ENCODE peak calls at places on chromosomes 12 and 14, in seven cellular contexts. Z, D, U, F, E, W and M are unnamed samples.

GRCh38 chr12:5192727-5193126 is 149.0 kb downstream of the KCNA5 start:
- DNase-seq in Z (no peak), D (no peak), U (no peak), F (no peak), E (no peak), W (no peak), M (no peak)

GRCh38 chr14:100778078-100778927 is 47.6 kb upstream of the MEG3 start:
- DNase-seq in Z (no peak), D (no peak), U (no peak), F (no peak), E (no peak), W (no peak), M (no peak)

GRCh38 chr12:108419949-108420348 is 80.8 kb upstream of the CMKLR1 start:
- DNase-seq in Z (no peak), D (no peak), U (peak), F (no peak), E (no peak), W (no peak), M (no peak)

GRCh38 chr12:106704081-106704480 is 70.4 kb upstream of the RIC8B start:
- DNase-seq in Z (no peak), D (no peak), U (no peak), F (no peak), E (no peak), W (no peak), M (no peak)

GRCh38 chr12:49228653-49229052 is 36.2 kb upstream of the TUBA1C start:
- DNase-seq in Z (no peak), D (no peak), U (no peak), F (no peak), E (no peak), W (no peak), M (no peak)

GRCh38 chr12:130952545-130952954 is 1.2 kb upstream of the ADGRD1 start:
- DNase-seq in Z (no peak), D (no peak), U (no peak), F (no peak), E (no peak), W (no peak), M (no peak)

GRCh38 chr14:70392676-70393075 is 24.2 kb downstream of the SYNJ2BP start:
- DNase-seq in Z (no peak), D (no peak), U (no peak), F (no peak), E (no peak), W (no peak), M (no peak)

GRCh38 chr12:123389560-123390351 is 5.8 kb downstream of the KMT5A start:
- DNase-seq in Z (no peak), D (no peak), U (peak), F (peak), E (no peak), W (no peak), M (no peak)

GRCh38 chr12:111446631-111447570 is 41.2 kb downstream of the SH2B3 start:
- DNase-seq in Z (no peak), D (no peak), U (no peak), F (no peak), E (no peak), W (peak), M (no peak)

GRCh38 chr12:54680374-54680773 is 32.2 kb upstream of the DCD start:
- DNase-seq in Z (no peak), D (no peak), U (peak), F (peak), E (peak), W (peak), M (no peak)

GRCh38 chr12:32230607-32230982 is 123.9 kb downstream of the BICD1 start:
- DNase-seq in Z (no peak), D (peak), U (no peak), F (no peak), E (no peak), W (no peak), M (no peak)

GRCh38 chr14:55553791-55554190 is 26.2 kb upstream of the KTN1 start:
- DNase-seq in Z (no peak), D (no peak), U (no peak), F (peak), E (no peak), W (no peak), M (no peak)

GRCh38 chr14:58243790-58244555 is 670 bp upstream of the PSMA3 start:
- DNase-seq in Z (peak), D (peak), U (peak), F (peak), E (no peak), W (peak), M (peak)

GRCh38 chr14:84591827-84592540 is 938.0 kb upstream of the FLRT2 start:
- DNase-seq in Z (no peak), D (peak), U (no peak), F (no peak), E (no peak), W (peak), M (no peak)

GRCh38 chr14:104146651-104147345 is 8.4 kb downstream of the KIF26A start:
- DNase-seq in Z (no peak), D (no peak), U (no peak), F (no peak), E (no peak), W (no peak), M (no peak)

GRCh38 chr12:108876550-108876949 is 3.3 kb upstream of the DAO start:
- DNase-seq in Z (no peak), D (no peak), U (no peak), F (no peak), E (no peak), W (no peak), M (no peak)

GRCh38 chr12:6957151-6957701 is 6.1 kb downstream of the PTPN6 start:
- DNase-seq in Z (no peak), D (no peak), U (no peak), F (no peak), E (no peak), W (no peak), M (no peak)

GRCh38 chr12:51008329-51008728 is 17.9 kb downstream of the SLC11A2 start:
- DNase-seq in Z (no peak), D (no peak), U (no peak), F (no peak), E (no peak), W (no peak), M (no peak)

GRCh38 chr12:49293056-49293956 is 1.6 kb upstream of the PRPH start:
- DNase-seq in Z (no peak), D (no peak), U (no peak), F (no peak), E (no peak), W (no peak), M (no peak)

GRCh38 chr14:76672123-76672522 is 89.1 kb upstream of the VASH1 start:
- DNase-seq in Z (no peak), D (no peak), U (no peak), F (no peak), E (no peak), W (no peak), M (no peak)